ENCODE peak calls at places on chromosome 16, in eight cellular contexts. One of them, this sample, is unnamed.

GRCh38 chr16:86354641-86355040 is 155.7 kb upstream of the FOXF1 start:
- DNase-seq in neural progenitor cell: no peak
- DNase-seq in glutamatergic neuron: no peak
- DNase-seq in GM13977: no peak
- DNase-seq in NB4: no peak
- DNase-seq in choroid plexus epithelial cell: peak; percentile 75
- DNase-seq in cardiac muscle cell: no peak
- DNase-seq in A673: no peak
- DNase-seq in this sample: no peak

GRCh38 chr16:71840052-71840451 is 5.7 kb upstream of the ATXN1L start:
- DNase-seq in neural progenitor cell: no peak
- DNase-seq in glutamatergic neuron: no peak
- DNase-seq in GM13977: no peak
- DNase-seq in NB4: no peak
- DNase-seq in choroid plexus epithelial cell: no peak
- DNase-seq in cardiac muscle cell: no peak
- DNase-seq in A673: no peak
- DNase-seq in this sample: no peak

GRCh38 chr16:81522141-81522701 is 77.6 kb downstream of the CMIP start:
- DNase-seq in neural progenitor cell: no peak
- DNase-seq in glutamatergic neuron: no peak
- DNase-seq in GM13977: no peak
- DNase-seq in NB4: no peak
- DNase-seq in choroid plexus epithelial cell: no peak
- DNase-seq in cardiac muscle cell: no peak
- DNase-seq in A673: no peak
- DNase-seq in this sample: no peak

GRCh38 chr16:20944861-20945390 is 44.4 kb downstream of the LYRM1 start:
- DNase-seq in neural progenitor cell: no peak
- DNase-seq in glutamatergic neuron: no peak
- DNase-seq in GM13977: no peak
- DNase-seq in NB4: peak; percentile 25
- DNase-seq in choroid plexus epithelial cell: peak; percentile 35
- DNase-seq in cardiac muscle cell: no peak
- DNase-seq in A673: peak; percentile 36
- DNase-seq in this sample: peak; percentile 57

GRCh38 chr16:89658221-89658879 is 714 bp downstream of the SPATA33 start:
- DNase-seq in neural progenitor cell: peak; percentile 53
- DNase-seq in glutamatergic neuron: peak; percentile 47
- DNase-seq in GM13977: no peak
- DNase-seq in NB4: peak; percentile 55
- DNase-seq in choroid plexus epithelial cell: peak; percentile 15
- DNase-seq in cardiac muscle cell: peak; percentile 48
- DNase-seq in A673: no peak
- DNase-seq in this sample: peak; percentile 38

GRCh38 chr16:8712589-8713361 is 38.4 kb downstream of the ABAT start:
- DNase-seq in neural progenitor cell: peak; percentile 78
- DNase-seq in glutamatergic neuron: peak; percentile 71
- DNase-seq in GM13977: no peak
- DNase-seq in NB4: no peak
- DNase-seq in choroid plexus epithelial cell: no peak
- DNase-seq in cardiac muscle cell: no peak
- DNase-seq in A673: peak; percentile 58
- DNase-seq in this sample: no peak

GRCh38 chr16:81533175-81533507 is 88.5 kb downstream of the CMIP start:
- DNase-seq in neural progenitor cell: no peak
- DNase-seq in glutamatergic neuron: no peak
- DNase-seq in GM13977: no peak
- DNase-seq in NB4: no peak
- DNase-seq in choroid plexus epithelial cell: no peak
- DNase-seq in cardiac muscle cell: no peak
- DNase-seq in A673: no peak
- DNase-seq in this sample: no peak

GRCh38 chr16:4435668-4436067 is 10.0 kb downstream of the DNAJA3 start:
- DNase-seq in neural progenitor cell: no peak
- DNase-seq in glutamatergic neuron: no peak
- DNase-seq in GM13977: no peak
- DNase-seq in NB4: no peak
- DNase-seq in choroid plexus epithelial cell: peak; percentile 59
- DNase-seq in cardiac muscle cell: no peak
- DNase-seq in A673: no peak
- DNase-seq in this sample: no peak

GRCh38 chr16:26161461-26162180 is 469.9 kb downstream of the HS3ST4 start:
- DNase-seq in neural progenitor cell: peak; percentile 54
- DNase-seq in glutamatergic neuron: no peak
- DNase-seq in GM13977: no peak
- DNase-seq in NB4: no peak
- DNase-seq in choroid plexus epithelial cell: no peak
- DNase-seq in cardiac muscle cell: no peak
- DNase-seq in A673: no peak
- DNase-seq in this sample: no peak

GRCh38 chr16:9599415-9600110 is 508.1 kb downstream of the HAPSTR1 start:
- DNase-seq in neural progenitor cell: no peak
- DNase-seq in glutamatergic neuron: no peak
- DNase-seq in GM13977: no peak
- DNase-seq in NB4: no peak
- DNase-seq in choroid plexus epithelial cell: no peak
- DNase-seq in cardiac muscle cell: no peak
- DNase-seq in A673: no peak
- DNase-seq in this sample: no peak

GRCh38 chr16:24754543-24754942 is 25.1 kb downstream of the TNRC6A start:
- DNase-seq in neural progenitor cell: no peak
- DNase-seq in glutamatergic neuron: no peak
- DNase-seq in GM13977: no peak
- DNase-seq in NB4: no peak
- DNase-seq in choroid plexus epithelial cell: no peak
- DNase-seq in cardiac muscle cell: no peak
- DNase-seq in A673: no peak
- DNase-seq in this sample: no peak

GRCh38 chr16:585351-585750 is 4.5 kb upstream of the RAB40C start:
- DNase-seq in neural progenitor cell: peak; percentile 56
- DNase-seq in glutamatergic neuron: no peak
- DNase-seq in GM13977: no peak
- DNase-seq in NB4: no peak
- DNase-seq in choroid plexus epithelial cell: no peak
- DNase-seq in cardiac muscle cell: no peak
- DNase-seq in A673: no peak
- DNase-seq in this sample: no peak

GRCh38 chr16:69839240-69839688 is 77.1 kb downstream of the WWP2 start:
- DNase-seq in neural progenitor cell: no peak
- DNase-seq in glutamatergic neuron: no peak
- DNase-seq in GM13977: no peak
- DNase-seq in NB4: no peak
- DNase-seq in choroid plexus epithelial cell: no peak
- DNase-seq in cardiac muscle cell: peak; percentile 57
- DNase-seq in A673: no peak
- DNase-seq in this sample: no peak

GRCh38 chr16:89315791-89316581 is 98.5 kb downstream of the ZNF778 start:
- DNase-seq in neural progenitor cell: no peak
- DNase-seq in glutamatergic neuron: no peak
- DNase-seq in GM13977: peak; percentile 75
- DNase-seq in NB4: peak; percentile 90
- DNase-seq in choroid plexus epithelial cell: peak; percentile 87
- DNase-seq in cardiac muscle cell: no peak
- DNase-seq in A673: peak; percentile 94
- DNase-seq in this sample: peak; percentile 79

GRCh38 chr16:48681520-48681919 is 71.5 kb upstream of the N4BP1 start:
- DNase-seq in neural progenitor cell: no peak
- DNase-seq in glutamatergic neuron: no peak
- DNase-seq in GM13977: no peak
- DNase-seq in NB4: peak; percentile 11
- DNase-seq in choroid plexus epithelial cell: peak; percentile 2
- DNase-seq in cardiac muscle cell: no peak
- DNase-seq in A673: peak; percentile 1
- DNase-seq in this sample: no peak
- TF ChIP-seq CTCF in neural progenitor cell: no peak
- TF ChIP-seq CTCF in glutamatergic neuron: peak; percentile 27
- TF ChIP-seq CTCF in GM13977: no peak
- TF ChIP-seq CTCF in NB4: no peak
- TF ChIP-seq CTCF in choroid plexus epithelial cell: no peak
- TF ChIP-seq CTCF in cardiac muscle cell: no peak
- TF ChIP-seq CTCF in A673: no peak
- TF ChIP-seq CTCF in this sample: no peak

DNA sequence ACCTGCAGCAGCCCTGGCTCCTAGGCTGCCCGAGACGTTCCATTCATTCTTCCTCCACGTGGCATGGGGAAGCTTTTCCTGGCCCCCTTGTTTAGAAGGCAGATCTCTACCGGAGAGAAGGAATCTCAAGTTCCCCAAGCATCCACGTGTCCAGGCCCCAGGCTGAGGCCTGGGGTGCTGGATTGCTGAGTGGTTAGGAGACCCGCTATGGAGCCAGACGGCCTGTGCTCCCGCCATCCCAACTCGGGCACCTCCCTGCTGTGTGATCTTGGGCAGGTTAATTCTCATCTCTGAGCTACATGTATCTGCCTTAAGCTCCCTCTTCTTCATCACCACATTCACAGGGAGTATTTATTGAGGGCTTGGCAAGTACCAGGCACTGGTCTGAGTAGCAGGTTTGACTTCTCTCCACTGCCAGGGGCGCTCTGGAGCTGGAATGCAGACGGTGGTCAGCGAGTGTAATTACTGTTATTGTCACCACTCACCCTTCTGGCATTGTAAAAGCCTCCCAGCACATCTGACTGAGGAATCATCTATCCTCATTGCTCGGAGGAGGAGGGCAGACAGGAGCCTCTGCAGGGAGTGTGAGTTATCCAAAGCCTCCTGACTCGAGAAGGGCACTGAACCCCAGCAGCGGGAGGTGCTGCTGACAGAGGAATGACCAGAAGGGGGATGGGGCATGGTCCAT is 1.1 kb upstream of the ADGRG1 start:
- DNase-seq in neural progenitor cell: peak; percentile 75
- DNase-seq in glutamatergic neuron: peak; percentile 52
- DNase-seq in GM13977: no peak
- DNase-seq in NB4: peak; percentile 35
- DNase-seq in choroid plexus epithelial cell: peak; percentile 91
- DNase-seq in cardiac muscle cell: peak; percentile 52
- DNase-seq in A673: no peak
- DNase-seq in this sample: no peak
- TF ChIP-seq CTCF in neural progenitor cell: peak; percentile 50
- TF ChIP-seq CTCF in glutamatergic neuron: no peak
- TF ChIP-seq CTCF in GM13977: no peak
- TF ChIP-seq CTCF in NB4: no peak
- TF ChIP-seq CTCF in choroid plexus epithelial cell: peak; percentile 59
- TF ChIP-seq CTCF in cardiac muscle cell: peak; percentile 46
- TF ChIP-seq CTCF in A673: no peak
- TF ChIP-seq CTCF in this sample: no peak

GRCh38 chr16:3027488-3027795 is 3.6 kb downstream of the THOC6 start:
- DNase-seq in neural progenitor cell: no peak
- DNase-seq in glutamatergic neuron: no peak
- DNase-seq in GM13977: no peak
- DNase-seq in NB4: no peak
- DNase-seq in choroid plexus epithelial cell: no peak
- DNase-seq in cardiac muscle cell: no peak
- DNase-seq in A673: no peak
- DNase-seq in this sample: no peak

GRCh38 chr16:3029499-3030127 is 5.8 kb downstream of the THOC6 start:
- DNase-seq in neural progenitor cell: no peak
- DNase-seq in glutamatergic neuron: no peak
- DNase-seq in GM13977: peak; percentile 65
- DNase-seq in NB4: peak; percentile 56
- DNase-seq in choroid plexus epithelial cell: peak; percentile 38
- DNase-seq in cardiac muscle cell: no peak
- DNase-seq in A673: peak; percentile 49
- DNase-seq in this sample: no peak

GRCh38 chr16:3026609-3027487 is 3.0 kb downstream of the THOC6 start:
- DNase-seq in neural progenitor cell: no peak
- DNase-seq in glutamatergic neuron: peak; percentile 59
- DNase-seq in GM13977: no peak
- DNase-seq in NB4: no peak
- DNase-seq in choroid plexus epithelial cell: no peak
- DNase-seq in cardiac muscle cell: no peak
- DNase-seq in A673: no peak
- DNase-seq in this sample: no peak

GRCh38 chr16:3028716-3029319 is 5.0 kb downstream of the THOC6 start:
- DNase-seq in neural progenitor cell: no peak
- DNase-seq in glutamatergic neuron: peak; percentile 66
- DNase-seq in GM13977: no peak
- DNase-seq in NB4: no peak
- DNase-seq in choroid plexus epithelial cell: no peak
- DNase-seq in cardiac muscle cell: no peak
- DNase-seq in A673: no peak
- DNase-seq in this sample: no peak

DNA sequence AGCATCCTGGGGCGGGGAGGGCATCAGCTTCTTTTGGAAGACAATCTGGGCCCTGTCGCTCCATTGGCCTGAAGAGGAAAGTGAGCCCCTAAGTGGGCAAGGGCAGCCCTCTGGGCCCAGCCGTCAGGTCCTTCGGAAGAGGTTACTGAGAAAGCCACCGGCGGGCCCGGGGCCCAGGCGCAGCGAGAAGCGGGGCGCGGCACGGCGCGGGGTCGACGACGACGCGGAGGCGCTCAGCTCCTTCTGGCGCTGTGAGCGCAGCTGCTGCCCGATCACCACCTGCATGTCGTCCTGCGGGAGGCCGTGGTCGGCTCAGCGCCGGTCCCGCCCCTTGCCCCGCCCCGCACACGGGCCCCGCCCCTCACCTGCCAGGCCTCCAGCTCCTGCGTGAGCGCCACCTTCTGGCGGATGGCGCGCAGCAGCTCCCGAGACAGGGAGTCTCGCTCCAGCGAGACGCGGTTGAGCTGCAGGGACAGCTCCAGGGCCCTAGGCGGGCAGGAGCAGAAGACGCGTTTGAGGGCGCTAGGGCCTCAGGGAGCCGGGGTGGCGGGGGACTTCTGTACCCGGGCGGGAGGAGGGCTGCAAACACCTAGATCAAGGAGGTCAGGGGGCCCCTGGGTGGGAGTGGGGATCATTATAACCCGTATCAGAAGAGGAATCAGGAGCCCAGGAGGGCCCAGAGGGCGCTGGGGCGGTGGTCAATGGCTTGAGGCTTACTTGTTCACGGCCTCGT is 4.3 kb downstream of the THOC6 start:
- DNase-seq in neural progenitor cell: peak; percentile 96
- DNase-seq in glutamatergic neuron: peak; percentile 94
- DNase-seq in GM13977: peak; percentile 97
- DNase-seq in NB4: peak; percentile 86
- DNase-seq in choroid plexus epithelial cell: peak; percentile 81
- DNase-seq in cardiac muscle cell: peak; percentile 94
- DNase-seq in A673: peak; percentile 90
- DNase-seq in this sample: peak; percentile 91
- TF ChIP-seq CTCF in neural progenitor cell: peak; percentile 85
- TF ChIP-seq CTCF in glutamatergic neuron: peak; percentile 91
- TF ChIP-seq CTCF in GM13977: peak; percentile 94
- TF ChIP-seq CTCF in NB4: peak; percentile 68
- TF ChIP-seq CTCF in choroid plexus epithelial cell: peak; percentile 72
- TF ChIP-seq CTCF in cardiac muscle cell: peak; percentile 63
- TF ChIP-seq CTCF in A673: peak; percentile 93
- TF ChIP-seq CTCF in this sample: peak; percentile 83

DNA sequence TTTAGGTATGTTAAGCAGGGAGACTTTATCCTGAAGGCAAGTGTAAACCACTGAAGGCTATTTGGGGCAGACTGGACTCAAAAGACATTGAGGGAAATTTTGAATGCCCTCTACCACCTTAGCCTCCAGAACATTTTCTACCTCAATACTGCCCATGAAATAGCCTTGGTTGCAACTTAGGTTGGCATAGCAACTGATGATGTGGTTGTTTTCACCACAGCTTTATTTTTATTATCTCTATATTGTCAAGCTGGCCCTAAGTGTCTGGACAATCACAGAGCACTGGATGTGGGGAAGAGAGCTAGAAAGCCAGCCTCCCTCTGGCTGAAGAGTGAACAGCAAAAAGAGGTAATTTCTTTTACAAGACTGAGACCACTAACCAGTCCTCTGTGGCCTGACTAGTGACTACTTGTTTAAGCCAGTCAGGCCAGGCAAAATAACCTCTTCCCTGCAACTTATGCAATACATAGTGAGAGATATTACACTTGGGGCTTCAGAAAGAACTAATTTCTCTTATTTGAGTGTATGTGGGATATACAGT is 159.6 kb downstream of the HS3ST2 start:
- DNase-seq in neural progenitor cell: no peak
- DNase-seq in glutamatergic neuron: no peak
- DNase-seq in GM13977: no peak
- DNase-seq in NB4: no peak
- DNase-seq in choroid plexus epithelial cell: no peak
- DNase-seq in cardiac muscle cell: no peak
- DNase-seq in A673: no peak
- DNase-seq in this sample: no peak
- TF ChIP-seq CTCF in neural progenitor cell: no peak
- TF ChIP-seq CTCF in glutamatergic neuron: no peak
- TF ChIP-seq CTCF in GM13977: no peak
- TF ChIP-seq CTCF in NB4: no peak
- TF ChIP-seq CTCF in choroid plexus epithelial cell: no peak
- TF ChIP-seq CTCF in cardiac muscle cell: no peak
- TF ChIP-seq CTCF in A673: no peak
- TF ChIP-seq CTCF in this sample: no peak